ENCODE peak calls at places on chromosome 21, in ten cellular contexts. One of them, this sample, is unnamed.
A peak's percentile ranks its signal among the peaks of the same experiment; 100 is the strongest.

GRCh38 chr21:15729674-15730483 is at the start of gene USP25:
- DNase-seq in BE2C: peak; percentile 86
- DNase-seq in heart left ventricle: peak; percentile 97
- DNase-seq in left lung: peak; percentile 93
- DNase-seq in CD8-positive, alpha-beta T cell: peak; percentile 89
- DNase-seq in GM23338: peak; percentile 86
- DNase-seq in psoas muscle: peak; percentile 93
- DNase-seq in body of pancreas: peak; percentile 93
- DNase-seq in ovary: peak; percentile 86
- DNase-seq in bronchial epithelial cell: peak; percentile 49
- DNase-seq in this sample: no peak

GRCh38 chr21:23960769-23961168 is 1646.5 kb downstream of the MRPL39 start:
- DNase-seq in bronchial epithelial cell: no peak
- DNase-seq in BE2C: no peak
- DNase-seq in psoas muscle: no peak
- DNase-seq in left lung: no peak
- DNase-seq in heart left ventricle: no peak
- DNase-seq in ovary: no peak
- DNase-seq in GM23338: no peak
- DNase-seq in CD8-positive, alpha-beta T cell: no peak
- DNase-seq in body of pancreas: no peak
- DNase-seq in this sample: no peak

GRCh38 chr21:14535702-14536101 is 10.4 kb downstream of the SAMSN1 start:
- DNase-seq in body of pancreas: no peak
- DNase-seq in heart left ventricle: no peak
- DNase-seq in psoas muscle: no peak
- DNase-seq in bronchial epithelial cell: no peak
- DNase-seq in CD8-positive, alpha-beta T cell: no peak
- DNase-seq in left lung: no peak
- DNase-seq in ovary: no peak
- DNase-seq in GM23338: no peak
- DNase-seq in BE2C: no peak
- DNase-seq in this sample: no peak

GRCh38 chr21:46605759-46606426 is 1.0 kb upstream of the S100B start:
- DNase-seq in left lung: peak; percentile 77
- DNase-seq in BE2C: no peak
- DNase-seq in ovary: no peak
- DNase-seq in bronchial epithelial cell: no peak
- DNase-seq in body of pancreas: peak; percentile 22
- DNase-seq in GM23338: no peak
- DNase-seq in CD8-positive, alpha-beta T cell: peak; percentile 59
- DNase-seq in psoas muscle: peak; percentile 31
- DNase-seq in heart left ventricle: peak; percentile 76
- DNase-seq in this sample: no peak

GRCh38 chr21:15682182-15682895 is 47.4 kb upstream of the USP25 start:
- DNase-seq in heart left ventricle: no peak
- DNase-seq in CD8-positive, alpha-beta T cell: no peak
- DNase-seq in left lung: no peak
- DNase-seq in body of pancreas: no peak
- DNase-seq in ovary: no peak
- DNase-seq in bronchial epithelial cell: peak; percentile 71
- DNase-seq in BE2C: no peak
- DNase-seq in GM23338: no peak
- DNase-seq in psoas muscle: no peak
- DNase-seq in this sample: no peak

GRCh38 chr21:18218331-18218730 is 26.3 kb upstream of the CHODL start:
- DNase-seq in body of pancreas: no peak
- DNase-seq in psoas muscle: no peak
- DNase-seq in heart left ventricle: no peak
- DNase-seq in CD8-positive, alpha-beta T cell: no peak
- DNase-seq in BE2C: no peak
- DNase-seq in GM23338: peak; percentile 3
- DNase-seq in bronchial epithelial cell: no peak
- DNase-seq in left lung: no peak
- DNase-seq in ovary: no peak
- DNase-seq in this sample: no peak

GRCh38 chr21:14358775-14359174 is 24.2 kb downstream of the HSPA13 start:
- DNase-seq in CD8-positive, alpha-beta T cell: no peak
- DNase-seq in ovary: no peak
- DNase-seq in GM23338: no peak
- DNase-seq in bronchial epithelial cell: peak; percentile 79
- DNase-seq in left lung: no peak
- DNase-seq in BE2C: no peak
- DNase-seq in heart left ventricle: no peak
- DNase-seq in psoas muscle: no peak
- DNase-seq in body of pancreas: no peak
- DNase-seq in this sample: no peak

GRCh38 chr21:17763286-17764037 is 55.7 kb downstream of the C21orf91 start:
- DNase-seq in left lung: no peak
- DNase-seq in BE2C: peak; percentile 46
- DNase-seq in GM23338: no peak
- DNase-seq in ovary: no peak
- DNase-seq in body of pancreas: no peak
- DNase-seq in CD8-positive, alpha-beta T cell: no peak
- DNase-seq in bronchial epithelial cell: no peak
- DNase-seq in psoas muscle: no peak
- DNase-seq in heart left ventricle: no peak
- DNase-seq in this sample: no peak

GRCh38 chr21:15272591-15272990 is 207.8 kb upstream of the NRIP1 start:
- DNase-seq in psoas muscle: no peak
- DNase-seq in bronchial epithelial cell: no peak
- DNase-seq in ovary: no peak
- DNase-seq in left lung: no peak
- DNase-seq in BE2C: no peak
- DNase-seq in body of pancreas: no peak
- DNase-seq in CD8-positive, alpha-beta T cell: no peak
- DNase-seq in heart left ventricle: no peak
- DNase-seq in GM23338: no peak
- DNase-seq in this sample: no peak

GRCh38 chr21:38342734-38343133 is 85.9 kb downstream of the KCNJ15 start:
- DNase-seq in bronchial epithelial cell: no peak
- DNase-seq in ovary: no peak
- DNase-seq in CD8-positive, alpha-beta T cell: no peak
- DNase-seq in BE2C: no peak
- DNase-seq in left lung: no peak
- DNase-seq in body of pancreas: no peak
- DNase-seq in psoas muscle: no peak
- DNase-seq in GM23338: no peak
- DNase-seq in heart left ventricle: no peak
- DNase-seq in this sample: no peak

GRCh38 chr21:44423941-44424607 is 31.2 kb upstream of the LRRC3 start:
- DNase-seq in ovary: no peak
- DNase-seq in heart left ventricle: peak; percentile 45
- DNase-seq in GM23338: no peak
- DNase-seq in psoas muscle: no peak
- DNase-seq in BE2C: no peak
- DNase-seq in CD8-positive, alpha-beta T cell: no peak
- DNase-seq in left lung: peak; percentile 23
- DNase-seq in bronchial epithelial cell: no peak
- DNase-seq in body of pancreas: no peak
- DNase-seq in this sample: no peak

GRCh38 chr21:44421901-44422840 is 33.1 kb upstream of the LRRC3 start:
- DNase-seq in BE2C: no peak
- DNase-seq in psoas muscle: no peak
- DNase-seq in GM23338: no peak
- DNase-seq in heart left ventricle: peak; percentile 40
- DNase-seq in ovary: no peak
- DNase-seq in left lung: peak; percentile 21
- DNase-seq in CD8-positive, alpha-beta T cell: no peak
- DNase-seq in body of pancreas: no peak
- DNase-seq in bronchial epithelial cell: no peak
- DNase-seq in this sample: no peak

GRCh38 chr21:44425307-44425894 is 29.9 kb upstream of the LRRC3 start:
- DNase-seq in bronchial epithelial cell: no peak
- DNase-seq in CD8-positive, alpha-beta T cell: no peak
- DNase-seq in heart left ventricle: peak; percentile 50
- DNase-seq in left lung: peak; percentile 28
- DNase-seq in ovary: no peak
- DNase-seq in psoas muscle: no peak
- DNase-seq in BE2C: peak; percentile 8
- DNase-seq in GM23338: no peak
- DNase-seq in body of pancreas: peak; percentile 10
- DNase-seq in this sample: no peak

GRCh38 chr21:44424608-44425306 is 30.6 kb upstream of the LRRC3 start:
- DNase-seq in body of pancreas: no peak
- DNase-seq in CD8-positive, alpha-beta T cell: no peak
- DNase-seq in psoas muscle: no peak
- DNase-seq in left lung: peak; percentile 11
- DNase-seq in bronchial epithelial cell: no peak
- DNase-seq in heart left ventricle: peak; percentile 44
- DNase-seq in BE2C: no peak
- DNase-seq in GM23338: no peak
- DNase-seq in ovary: no peak
- DNase-seq in this sample: no peak

DNA sequence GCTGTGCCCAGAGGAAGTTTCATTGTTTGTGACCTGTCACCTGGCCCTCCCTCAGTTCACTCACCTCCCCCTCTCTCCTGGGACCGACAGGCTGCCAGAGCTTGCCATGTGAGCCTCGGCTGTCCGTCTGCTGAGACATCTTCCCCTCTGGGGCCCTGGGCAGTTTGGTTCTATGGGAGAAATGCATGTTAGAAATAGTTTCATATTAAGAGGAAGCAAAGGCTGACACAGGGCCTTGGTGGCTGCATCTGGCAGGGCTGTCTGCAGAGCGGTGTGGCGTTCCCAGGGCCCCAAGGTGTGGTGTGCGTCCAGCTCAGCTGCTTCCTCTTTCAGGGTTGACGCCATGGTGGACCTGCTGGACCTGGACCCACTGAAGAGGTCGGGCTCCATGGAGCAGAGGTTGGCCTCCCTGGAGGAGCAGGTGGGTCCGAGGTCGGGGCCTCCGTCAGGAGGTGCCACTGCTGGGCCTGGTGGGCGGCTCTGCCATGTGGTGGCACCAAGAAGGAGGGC is 31.9 kb upstream of the LRRC3 start:
- DNase-seq in ovary: no peak
- DNase-seq in psoas muscle: no peak
- DNase-seq in GM23338: no peak
- DNase-seq in CD8-positive, alpha-beta T cell: no peak
- DNase-seq in bronchial epithelial cell: no peak
- DNase-seq in body of pancreas: peak; percentile 8
- DNase-seq in left lung: peak; percentile 19
- DNase-seq in BE2C: no peak
- DNase-seq in heart left ventricle: peak; percentile 30
- DNase-seq in this sample: no peak
- H3K36me3 ChIP-seq in ovary: no peaks in the 10 kb centered on the region
- H3K36me3 ChIP-seq in psoas muscle: no peaks in the 10 kb centered on the region
- H3K36me3 ChIP-seq in GM23338: no peaks in the 10 kb centered on the region
- H3K36me3 ChIP-seq in CD8-positive, alpha-beta T cell: no peaks in the 10 kb centered on the region
- H3K36me3 ChIP-seq in bronchial epithelial cell: no peaks in the 10 kb centered on the region
- H3K36me3 ChIP-seq in body of pancreas: no peaks in the 10 kb centered on the region
- H3K36me3 ChIP-seq in left lung: peaks cover 82% of the 10 kb centered on the region
- H3K36me3 ChIP-seq in BE2C: no peaks in the 10 kb centered on the region
- H3K36me3 ChIP-seq in heart left ventricle: peaks cover 54% of the 10 kb centered on the region
- H3K36me3 ChIP-seq in this sample: no peaks in the 10 kb centered on the region

GRCh38 chr21:44865561-44866280 is 7.8 kb downstream of the PTTG1IP start:
- DNase-seq in CD8-positive, alpha-beta T cell: peak; percentile 38
- DNase-seq in body of pancreas: no peak
- DNase-seq in psoas muscle: no peak
- DNase-seq in heart left ventricle: peak; percentile 42
- DNase-seq in ovary: no peak
- DNase-seq in left lung: peak; percentile 51
- DNase-seq in bronchial epithelial cell: no peak
- DNase-seq in GM23338: no peak
- DNase-seq in BE2C: no peak
- DNase-seq in this sample: no peak
- H3K4me3 ChIP-seq in CD8-positive, alpha-beta T cell: no peak overlapping the region
- H3K4me3 ChIP-seq in body of pancreas: no peak overlapping the region
- H3K4me3 ChIP-seq in psoas muscle: no peak overlapping the region
- H3K4me3 ChIP-seq in heart left ventricle: no peak overlapping the region
- H3K4me3 ChIP-seq in ovary: no peak overlapping the region
- H3K4me3 ChIP-seq in left lung: no peak overlapping the region
- H3K4me3 ChIP-seq in bronchial epithelial cell: no peak overlapping the region
- H3K4me3 ChIP-seq in GM23338: no peak overlapping the region
- H3K4me3 ChIP-seq in BE2C: no peak overlapping the region
- H3K4me3 ChIP-seq in this sample: no peak overlapping the region

GRCh38 chr21:25507522-25507921 is 99.8 kb downstream of the MRPL39 start:
- DNase-seq in ovary: no peak
- DNase-seq in psoas muscle: no peak
- DNase-seq in left lung: no peak
- DNase-seq in bronchial epithelial cell: peak; percentile 12
- DNase-seq in BE2C: no peak
- DNase-seq in CD8-positive, alpha-beta T cell: no peak
- DNase-seq in heart left ventricle: no peak
- DNase-seq in GM23338: peak; percentile 39
- DNase-seq in body of pancreas: no peak
- DNase-seq in this sample: no peak
- TF ChIP-seq CTCF in ovary: no peak
- TF ChIP-seq CTCF in psoas muscle: no peak
- TF ChIP-seq CTCF in left lung: no peak
- TF ChIP-seq CTCF in bronchial epithelial cell: no peak
- TF ChIP-seq CTCF in BE2C: no peak
- TF ChIP-seq CTCF in CD8-positive, alpha-beta T cell: no peak
- TF ChIP-seq CTCF in heart left ventricle: no peak
- TF ChIP-seq CTCF in GM23338: peak; percentile 21
- TF ChIP-seq CTCF in body of pancreas: no peak
- TF ChIP-seq CTCF in this sample: no peak

GRCh38 chr21:34794686-34795085 is 125.9 kb downstream of the CLIC6 start:
- DNase-seq in GM23338: no peak
- DNase-seq in heart left ventricle: no peak
- DNase-seq in psoas muscle: no peak
- DNase-seq in body of pancreas: no peak
- DNase-seq in BE2C: no peak
- DNase-seq in bronchial epithelial cell: no peak
- DNase-seq in CD8-positive, alpha-beta T cell: no peak
- DNase-seq in left lung: no peak
- DNase-seq in ovary: no peak
- DNase-seq in this sample: no peak

GRCh38 chr21:34791776-34792503 is 123.1 kb downstream of the CLIC6 start:
- DNase-seq in bronchial epithelial cell: no peak
- DNase-seq in CD8-positive, alpha-beta T cell: no peak
- DNase-seq in body of pancreas: no peak
- DNase-seq in ovary: no peak
- DNase-seq in left lung: no peak
- DNase-seq in BE2C: no peak
- DNase-seq in heart left ventricle: no peak
- DNase-seq in psoas muscle: no peak
- DNase-seq in GM23338: peak; percentile 41
- DNase-seq in this sample: no peak

GRCh38 chr21:34795152-34796141 is 126.7 kb downstream of the CLIC6 start:
- DNase-seq in GM23338: no peak
- DNase-seq in psoas muscle: peak; percentile 43
- DNase-seq in bronchial epithelial cell: peak; percentile 95
- DNase-seq in heart left ventricle: no peak
- DNase-seq in body of pancreas: peak; percentile 38
- DNase-seq in left lung: no peak
- DNase-seq in CD8-positive, alpha-beta T cell: no peak
- DNase-seq in BE2C: no peak
- DNase-seq in ovary: no peak
- DNase-seq in this sample: no peak

GRCh38 chr21:34792504-34793089 is 123.8 kb downstream of the CLIC6 start:
- DNase-seq in bronchial epithelial cell: no peak
- DNase-seq in left lung: no peak
- DNase-seq in body of pancreas: no peak
- DNase-seq in ovary: no peak
- DNase-seq in GM23338: no peak
- DNase-seq in CD8-positive, alpha-beta T cell: no peak
- DNase-seq in heart left ventricle: no peak
- DNase-seq in psoas muscle: no peak
- DNase-seq in BE2C: no peak
- DNase-seq in this sample: no peak

GRCh38 chr21:34793471-34793870 is 124.7 kb downstream of the CLIC6 start:
- DNase-seq in heart left ventricle: no peak
- DNase-seq in BE2C: no peak
- DNase-seq in left lung: no peak
- DNase-seq in CD8-positive, alpha-beta T cell: no peak
- DNase-seq in psoas muscle: no peak
- DNase-seq in bronchial epithelial cell: no peak
- DNase-seq in body of pancreas: no peak
- DNase-seq in GM23338: no peak
- DNase-seq in ovary: no peak
- DNase-seq in this sample: no peak
- H3K36me3 ChIP-seq in heart left ventricle: peaks cover 83% of the 10 kb centered on the region
- H3K36me3 ChIP-seq in BE2C: no peaks in the 10 kb centered on the region
- H3K36me3 ChIP-seq in left lung: peaks cover 92% of the 10 kb centered on the region
- H3K36me3 ChIP-seq in CD8-positive, alpha-beta T cell: peaks cover 23% of the 10 kb centered on the region
- H3K36me3 ChIP-seq in psoas muscle: peaks cover 67% of the 10 kb centered on the region
- H3K36me3 ChIP-seq in bronchial epithelial cell: peaks cover 10% of the 10 kb centered on the region
- H3K36me3 ChIP-seq in body of pancreas: no peaks in the 10 kb centered on the region
- H3K36me3 ChIP-seq in GM23338: no peaks in the 10 kb centered on the region
- H3K36me3 ChIP-seq in ovary: no peaks in the 10 kb centered on the region
- H3K36me3 ChIP-seq in this sample: no peaks in the 10 kb centered on the region

This sample was measured in kidney epithelial cell.